ENCODE peak calls at places on chromosomes 2 and 18, in eight cellular contexts. E is GM23248, M is OCI-LY7, L is GM23338, C is HCT116, W is SK-N-SH, S is neural progenitor cell, U is MM.1S. I is an unnamed sample.

GRCh38 chr18:13452448-13452811 is 233.9 kb downstream of the LDLRAD4 start:
- DNase-seq in E (peak; percentile 88), M (no peak), L (peak; percentile 19), C (no peak), W (no peak), S (peak; percentile 15), U (no peak), I (peak; percentile 72)

GRCh38 chr2:42961385-42961800 is 169.0 kb upstream of the HAAO start:
- DNase-seq in E (no peak), M (peak; percentile 64), L (peak; percentile 30), C (no peak), W (no peak), S (peak; percentile 61), U (no peak), I (no peak)

GRCh38 chr2:45871541-45871940 is 220.1 kb downstream of the PRKCE start:
- DNase-seq in E (no peak), M (no peak), L (no peak), C (no peak), W (no peak), S (no peak), U (no peak), I (no peak)

GRCh38 chr2:42268528-42269151 is 92.4 kb downstream of the COX7A2L start:
- DNase-seq in E (peak; percentile 6), M (no peak), L (no peak), C (no peak), W (no peak), S (no peak), U (no peak), I (no peak)

GRCh38 chr2:203681978-203682377 is 24.5 kb upstream of the CD28 start:
- DNase-seq in E (peak; percentile 73), M (no peak), L (no peak), C (no peak), W (no peak), S (no peak), U (no peak), I (no peak)

GRCh38 chr18:32450874-32451273 is 19.8 kb downstream of the GAREM1 start:
- DNase-seq in E (no peak), M (no peak), L (no peak), C (no peak), W (no peak), S (no peak), U (no peak), I (no peak)

GRCh38 chr2:150426315-150426714 is 61.2 kb downstream of the RND3 start:
- DNase-seq in E (no peak), M (no peak), L (no peak), C (no peak), W (no peak), S (no peak), U (peak; percentile 34), I (no peak)

GRCh38 chr2:64008434-64009009 is 10.7 kb downstream of the VPS54 start:
- DNase-seq in E (no peak), M (no peak), L (no peak), C (no peak), W (no peak), S (no peak), U (no peak), I (no peak)

GRCh38 chr2:60948926-60949579 is 67.7 kb downstream of the REL start:
- DNase-seq in E (peak; percentile 48), M (no peak), L (no peak), C (peak; percentile 27), W (no peak), S (no peak), U (no peak), I (no peak)

GRCh38 chr2:74567862-74568261 is 13.3 kb downstream of the DOK1 start:
- DNase-seq in E (peak; percentile 93), M (no peak), L (no peak), C (no peak), W (no peak), S (no peak), U (no peak), I (no peak)

GRCh38 chr2:24824966-24825882 is 32.0 kb downstream of the CENPO start:
- DNase-seq in E (no peak), M (no peak), L (peak; percentile 31), C (peak; percentile 10), W (peak; percentile 64), S (no peak), U (no peak), I (no peak)

GRCh38 chr2:158745067-158745865 is 49.9 kb upstream of the DAPL1 start:
- DNase-seq in E (peak; percentile 72), M (peak; percentile 56), L (peak; percentile 91), C (peak; percentile 35), W (peak; percentile 58), S (peak; percentile 83), U (peak; percentile 43), I (peak; percentile 83)

GRCh38 chr18:25435462-25435782 is 83.5 kb upstream of the ZNF521 start:
- DNase-seq in E (no peak), M (no peak), L (no peak), C (no peak), W (no peak), S (no peak), U (no peak), I (no peak)

GRCh38 chr2:85390941-85391669 is 19.1 kb downstream of the CAPG start:
- DNase-seq in E (peak; percentile 64), M (peak; percentile 52), L (peak; percentile 85), C (peak; percentile 18), W (peak; percentile 60), S (peak; percentile 70), U (peak; percentile 53), I (peak; percentile 73)

GRCh38 chr2:237557633-237558015 is 8.8 kb upstream of the PRLH start:
- DNase-seq in E (no peak), M (no peak), L (no peak), C (no peak), W (no peak), S (no peak), U (no peak), I (no peak)
- TF ChIP-seq EZH2phosphoT487 in E (no peak), M (no peak), L (no peak), C (no peak), W (no peak), S (no peak), U (no peak), I (no peak)

GRCh38 chr2:27717070-27717453 is 53.4 kb downstream of the SLC4A1AP start:
- DNase-seq in E (peak; percentile 98), M (no peak), L (peak; percentile 19), C (no peak), W (peak; percentile 65), S (no peak), U (peak; percentile 56), I (no peak)
- TF ChIP-seq EZH2phosphoT487 in E (no peak), M (no peak), L (no peak), C (no peak), W (no peak), S (no peak), U (no peak), I (no peak)

GRCh38 chr2:202149155-202149762 is 76.2 kb downstream of the KIAA2012 start:
- DNase-seq in E (peak; percentile 92), M (no peak), L (peak; percentile 58), C (no peak), W (no peak), S (peak; percentile 92), U (no peak), I (no peak)
- TF ChIP-seq EZH2phosphoT487 in E (no peak), M (no peak), L (no peak), C (no peak), W (no peak), S (peak; percentile 66), U (no peak), I (no peak)

GRCh38 chr18:50507120-50507590 is 52.7 kb upstream of the MAPK4 start:
- DNase-seq in E (peak; percentile 32), M (peak; percentile 3), L (peak; percentile 84), C (no peak), W (peak; percentile 61), S (peak; percentile 87), U (peak; percentile 47), I (peak; percentile 78)

GRCh38 chr18:50506362-50506761 is 53.5 kb upstream of the MAPK4 start:
- DNase-seq in E (no peak), M (no peak), L (no peak), C (no peak), W (no peak), S (no peak), U (no peak), I (no peak)

GRCh38 chr18:50508228-50508627 is 51.7 kb upstream of the MAPK4 start:
- DNase-seq in E (no peak), M (no peak), L (no peak), C (no peak), W (no peak), S (no peak), U (no peak), I (no peak)

GRCh38 chr18:50509012-50509411 is 50.9 kb upstream of the MAPK4 start:
- DNase-seq in E (no peak), M (no peak), L (no peak), C (no peak), W (no peak), S (no peak), U (no peak), I (no peak)
- TF ChIP-seq EZH2phosphoT487 in E (no peak), M (no peak), L (no peak), C (no peak), W (no peak), S (no peak), U (no peak), I (no peak)

GRCh38 chr2:241558532-241559488 is at the start of gene BOK:
- DNase-seq in E (peak; percentile 89), M (no peak), L (peak; percentile 96), C (peak; percentile 72), W (peak; percentile 65), S (peak; percentile 81), U (no peak), I (peak; percentile 77)
- TF ChIP-seq EZH2phosphoT487 in E (no peak), M (no peak), L (no peak), C (no peak), W (no peak), S (peak; percentile 40), U (no peak), I (no peak)

GRCh38 chr2:215548714-215549113 is 112.8 kb upstream of the FN1 start:
- DNase-seq in E (peak; percentile 48), M (no peak), L (no peak), C (no peak), W (no peak), S (no peak), U (no peak), I (peak; percentile 10)
- TF ChIP-seq EZH2phosphoT487 in E (no peak), M (no peak), L (no peak), C (no peak), W (no peak), S (no peak), U (no peak), I (no peak)

GRCh38 chr2:95670167-95670566 is 78.4 kb downstream of the TRIM43 start:
- DNase-seq in E (peak; percentile 80), M (no peak), L (no peak), C (no peak), W (no peak), S (no peak), U (no peak), I (no peak)

GRCh38 chr2:95669441-95669994 is 77.7 kb downstream of the TRIM43 start:
- DNase-seq in E (peak; percentile 50), M (peak; percentile 7), L (no peak), C (no peak), W (no peak), S (no peak), U (no peak), I (no peak)

GRCh38 chr2:95667480-95667879 is 75.7 kb downstream of the TRIM43 start:
- DNase-seq in E (no peak), M (no peak), L (no peak), C (no peak), W (no peak), S (no peak), U (no peak), I (no peak)

GRCh38 chr2:95674186-95674585 is 82.4 kb downstream of the TRIM43 start:
- DNase-seq in E (no peak), M (no peak), L (no peak), C (no peak), W (no peak), S (no peak), U (no peak), I (no peak)

GRCh38 chr2:95670686-95671085 is 78.9 kb downstream of the TRIM43 start:
- DNase-seq in E (peak; percentile 16), M (no peak), L (no peak), C (no peak), W (no peak), S (no peak), U (no peak), I (no peak)
- TF ChIP-seq EZH2phosphoT487 in E (no peak), M (no peak), L (no peak), C (no peak), W (no peak), S (no peak), U (no peak), I (no peak)